ENCODE peak calls at places on chromosome 11, in six cellular contexts. C, P, S, B, R and W are unnamed samples.

GRCh38 chr11:119671561-119672015 is 57.4 kb downstream of the NECTIN1 start:
- DNase-seq in C (no peak), P (peak; percentile 55), S (no peak), B (no peak), R (peak; percentile 10), W (no peak)

GRCh38 chr11:4626207-4627105 is 10.8 kb upstream of the OR51D1 start:
- DNase-seq in C (peak; percentile 45), P (peak; percentile 79), S (peak; percentile 85), B (peak; percentile 82), R (peak; percentile 8), W (peak; percentile 82)

GRCh38 chr11:45209904-45210699 is 63.7 kb downstream of the PRDM11 start:
- DNase-seq in C (no peak), P (peak; percentile 21), S (peak; percentile 41), B (no peak), R (no peak), W (no peak)

GRCh38 chr11:45803981-45804805 is 756 bp upstream of the SLC35C1 start:
- DNase-seq in C (peak; percentile 18), P (peak; percentile 33), S (peak; percentile 54), B (peak; percentile 44), R (peak; percentile 44), W (peak; percentile 54)

GRCh38 chr11:35316161-35316560 is 103.2 kb downstream of the SLC1A2 start:
- DNase-seq in C (no peak), P (peak; percentile 33), S (no peak), B (no peak), R (peak; percentile 90), W (no peak)

GRCh38 chr11:36010010-36010740 is 66.3 kb downstream of the LDLRAD3 start:
- DNase-seq in C (no peak), P (peak; percentile 57), S (no peak), B (no peak), R (no peak), W (no peak)

GRCh38 chr11:132631956-132632355 is 900.3 kb downstream of the OPCML start:
- DNase-seq in C (no peak), P (peak; percentile 8), S (no peak), B (no peak), R (no peak), W (no peak)

GRCh38 chr11:77438487-77438886 is 35.4 kb downstream of the PAK1 start:
- DNase-seq in C (no peak), P (no peak), S (no peak), B (peak; percentile 70), R (no peak), W (no peak)

GRCh38 chr11:65260756-65261590 is 789 bp upstream of the POLA2 start:
- DNase-seq in C (no peak), P (no peak), S (no peak), B (peak; percentile 6), R (no peak), W (peak; percentile 8)

GRCh38 chr11:122077459-122077858 is 38.6 kb downstream of the BLID start:
- DNase-seq in C (no peak), P (no peak), S (no peak), B (no peak), R (no peak), W (no peak)

DNA sequence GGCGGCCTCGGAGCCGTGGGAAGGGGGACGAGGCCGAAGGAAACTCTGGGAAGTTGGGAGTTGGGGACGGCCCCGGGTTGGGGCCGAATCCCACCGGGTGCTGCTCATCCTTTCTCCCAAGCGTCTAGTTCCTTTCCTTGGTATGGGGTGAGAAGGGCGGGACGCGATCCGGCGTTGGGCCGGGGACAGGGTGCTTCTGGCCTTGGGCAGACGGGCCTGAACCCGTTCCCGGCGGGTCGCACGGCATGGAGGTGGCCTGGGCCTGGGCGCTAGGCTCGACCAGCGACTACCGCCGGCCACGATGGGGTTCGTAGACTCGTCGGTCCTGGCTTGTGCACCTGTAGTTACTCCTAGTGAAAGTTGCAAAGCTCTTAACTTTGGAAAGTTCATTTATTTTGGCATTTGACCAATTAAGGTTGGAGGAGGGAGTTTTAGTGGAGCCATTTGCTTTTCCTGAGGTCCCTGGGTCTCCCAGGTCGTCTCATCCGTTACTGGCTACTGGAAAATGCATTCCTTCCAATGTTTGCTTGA is 1.0 kb downstream of the SYT9 start:
- DNase-seq in C (no peak), P (no peak), S (peak; percentile 17), B (no peak), R (no peak), W (no peak)
- H2AFZ ChIP-seq in C (no peak overlapping the region), P (peak overlapping the region; percentile 46), S (peak overlapping the region; percentile 99), B (peak overlapping the region; percentile 91), R (peak overlapping the region; percentile 2), W (no peak overlapping the region)

GRCh38 chr11:30128269-30128932 is 102.4 kb upstream of the FSHB start:
- DNase-seq in C (peak; percentile 10), P (peak; percentile 60), S (peak; percentile 20), B (no peak), R (peak; percentile 15), W (peak; percentile 37)

GRCh38 chr11:30120045-30120589 is 103.3 kb upstream of the KCNA4 start:
- DNase-seq in C (no peak), P (no peak), S (no peak), B (no peak), R (no peak), W (no peak)

GRCh38 chr11:30125461-30125860 is 105.4 kb upstream of the FSHB start:
- DNase-seq in C (no peak), P (no peak), S (no peak), B (no peak), R (no peak), W (no peak)
- H3K4me3 ChIP-seq in C (no peak overlapping the region), P (no peak overlapping the region), S (no peak overlapping the region), B (no peak overlapping the region), R (no peak overlapping the region), W (no peak overlapping the region)

DNA sequence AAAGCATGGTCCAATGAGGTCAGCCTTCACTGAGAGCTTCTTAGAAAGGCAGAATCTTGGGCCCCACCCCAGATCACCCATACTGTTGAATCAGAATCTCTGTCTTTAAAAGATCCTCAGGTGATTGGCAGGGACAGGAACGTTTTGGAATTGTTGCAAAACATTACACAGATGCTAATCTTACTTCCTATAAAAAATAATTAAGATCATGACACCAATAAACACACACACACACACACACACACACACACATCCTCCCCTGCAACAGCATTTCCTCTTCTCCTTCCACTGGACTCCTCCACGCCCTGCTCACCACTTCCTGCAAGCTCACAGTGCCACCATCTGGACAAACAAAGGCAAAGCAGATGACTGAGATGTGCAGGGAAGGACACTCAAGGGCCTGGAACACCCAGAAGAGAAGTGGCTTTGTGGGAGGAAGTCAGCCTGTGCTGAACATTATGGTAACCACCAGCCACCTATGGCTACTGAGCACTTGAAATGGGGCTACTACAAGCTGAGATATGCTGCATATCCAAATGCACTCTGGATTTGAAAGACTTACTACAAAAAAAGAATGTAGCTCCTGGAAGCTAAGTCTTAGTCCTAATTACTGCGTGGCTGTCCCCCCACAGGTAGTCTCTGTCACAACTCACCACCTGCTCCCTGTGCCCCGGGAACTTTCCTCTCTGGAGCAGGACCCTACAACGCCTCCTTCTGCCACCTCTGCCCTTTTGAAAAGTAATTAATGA is 65.6 kb downstream of the BTG4 start:
- DNase-seq in C (peak; percentile 82), P (peak; percentile 94), S (peak; percentile 74), B (peak; percentile 90), R (peak; percentile 85), W (peak; percentile 96)
- H2AFZ ChIP-seq in C (no peak overlapping the region), P (peak overlapping the region; percentile 84), S (peak overlapping the region; percentile 39), B (peak overlapping the region; percentile 34), R (no peak overlapping the region), W (peak overlapping the region; percentile 30)

GRCh38 chr11:33266418-33267215 is 9.4 kb downstream of the HIPK3 start:
- DNase-seq in C (peak; percentile 75), P (peak; percentile 58), S (no peak), B (no peak), R (peak; percentile 65), W (no peak)

GRCh38 chr11:33272338-33273107 is 15.3 kb downstream of the HIPK3 start:
- DNase-seq in C (no peak), P (no peak), S (no peak), B (no peak), R (no peak), W (no peak)

GRCh38 chr11:33268945-33269567 is 11.9 kb downstream of the HIPK3 start:
- DNase-seq in C (no peak), P (peak; percentile 29), S (no peak), B (no peak), R (peak; percentile 36), W (no peak)

GRCh38 chr11:33273656-33274055 is 16.5 kb downstream of the HIPK3 start:
- DNase-seq in C (no peak), P (no peak), S (no peak), B (no peak), R (no peak), W (no peak)

GRCh38 chr11:33269822-33270221 is 12.6 kb downstream of the HIPK3 start:
- DNase-seq in C (no peak), P (no peak), S (no peak), B (peak; percentile 69), R (no peak), W (no peak)
- H3K4me3 ChIP-seq in C (no peak overlapping the region), P (no peak overlapping the region), S (no peak overlapping the region), B (no peak overlapping the region), R (no peak overlapping the region), W (no peak overlapping the region)

GRCh38 chr11:79413258-79413657 is 27.6 kb downstream of the TENM4 start:
- DNase-seq in C (no peak), P (peak; percentile 94), S (peak; percentile 15), B (no peak), R (peak; percentile 89), W (no peak)
- H2AFZ ChIP-seq in C (no peak overlapping the region), P (peak overlapping the region; percentile 65), S (peak overlapping the region; percentile 55), B (no peak overlapping the region), R (peak overlapping the region; percentile 2), W (no peak overlapping the region)

GRCh38 chr11:68314203-68314885 is 2.0 kb downstream of the LRP5 start:
- DNase-seq in C (no peak), P (no peak), S (no peak), B (no peak), R (no peak), W (no peak)

GRCh38 chr11:68313574-68314202 is 1.3 kb downstream of the LRP5 start:
- DNase-seq in C (peak; percentile 43), P (peak; percentile 30), S (no peak), B (no peak), R (no peak), W (no peak)

GRCh38 chr11:68317147-68317785 is 4.9 kb downstream of the LRP5 start:
- DNase-seq in C (no peak), P (no peak), S (no peak), B (no peak), R (no peak), W (no peak)

GRCh38 chr11:68314886-68315580 is 2.6 kb downstream of the LRP5 start:
- DNase-seq in C (peak; percentile 96), P (peak; percentile 59), S (no peak), B (no peak), R (peak; percentile 61), W (no peak)

DNA sequence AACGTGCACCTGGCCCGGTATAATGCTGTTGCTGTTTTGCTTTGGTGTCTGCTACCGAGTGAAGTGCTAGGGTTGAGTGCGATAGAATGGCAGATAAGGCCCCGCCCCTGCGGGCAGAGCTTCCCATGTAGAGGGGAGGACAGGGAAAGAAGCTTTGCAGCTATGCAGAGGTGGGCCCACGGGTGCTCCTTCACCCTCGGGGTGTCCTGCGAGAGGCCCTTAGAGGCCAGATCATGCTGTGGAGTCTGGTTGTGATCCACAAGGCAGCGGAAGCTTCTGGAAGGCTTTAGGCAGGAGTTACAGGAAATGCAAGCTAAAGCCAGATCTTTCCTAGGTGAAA is 3.2 kb downstream of the LRP5 start:
- DNase-seq in C (no peak), P (no peak), S (no peak), B (no peak), R (no peak), W (no peak)
- H3K4me3 ChIP-seq in C (peak overlapping the region; percentile 98), P (no peak overlapping the region), S (no peak overlapping the region), B (no peak overlapping the region), R (no peak overlapping the region), W (no peak overlapping the region)

GRCh38 chr11:126834573-126834972 is 166.0 kb downstream of the KIRREL3 start:
- DNase-seq in C (no peak), P (no peak), S (no peak), B (no peak), R (no peak), W (no peak)
- H2AFZ ChIP-seq in C (no peak overlapping the region), P (peak overlapping the region; percentile 59), S (no peak overlapping the region), B (no peak overlapping the region), R (no peak overlapping the region), W (no peak overlapping the region)